ENCODE peak calls at places on chromosomes 16 and 17, in ten cellular contexts. One of them, this sample, is unnamed.

GRCh38 chr17:39923836-39924690 is 3.3 kb downstream of the ORMDL3 start:
- DNase-seq in glomerular endothelial cell: no peak
- DNase-seq in left ventricle myocardium superior: no peak
- DNase-seq in NCI-H2081: no peak
- DNase-seq in RPMI8226: no peak
- DNase-seq in mucosa of gallbladder: no peak
- DNase-seq in skeletal muscle cell: no peak
- DNase-seq in Calu3: peak; percentile 66
- DNase-seq in Caki2: no peak
- DNase-seq in C1 segment of cervical spinal cord: no peak
- DNase-seq in this sample: no peak

GRCh38 chr17:28221751-28222414 is 97.1 kb upstream of the TMEM97 start:
- DNase-seq in Calu3: no peak
- DNase-seq in NCI-H2081: no peak
- DNase-seq in RPMI8226: no peak
- DNase-seq in C1 segment of cervical spinal cord: no peak
- DNase-seq in skeletal muscle cell: no peak
- DNase-seq in left ventricle myocardium superior: no peak
- DNase-seq in Caki2: no peak
- DNase-seq in mucosa of gallbladder: no peak
- DNase-seq in glomerular endothelial cell: no peak
- DNase-seq in this sample: no peak

GRCh38 chr17:53387745-53388144 is 435.0 kb upstream of the KIF2B start:
- DNase-seq in Calu3: no peak
- DNase-seq in skeletal muscle cell: no peak
- DNase-seq in mucosa of gallbladder: no peak
- DNase-seq in glomerular endothelial cell: no peak
- DNase-seq in RPMI8226: no peak
- DNase-seq in left ventricle myocardium superior: no peak
- DNase-seq in C1 segment of cervical spinal cord: no peak
- DNase-seq in Caki2: no peak
- DNase-seq in NCI-H2081: no peak
- DNase-seq in this sample: no peak

GRCh38 chr17:29757788-29758187 is 135.1 kb upstream of the CORO6 start:
- DNase-seq in left ventricle myocardium superior: no peak
- DNase-seq in NCI-H2081: no peak
- DNase-seq in Caki2: no peak
- DNase-seq in mucosa of gallbladder: no peak
- DNase-seq in skeletal muscle cell: no peak
- DNase-seq in glomerular endothelial cell: no peak
- DNase-seq in Calu3: no peak
- DNase-seq in RPMI8226: no peak
- DNase-seq in C1 segment of cervical spinal cord: no peak
- DNase-seq in this sample: no peak

GRCh38 chr16:69927056-69927757 is 23.9 kb upstream of the CLEC18A start:
- DNase-seq in C1 segment of cervical spinal cord: peak; percentile 19
- DNase-seq in mucosa of gallbladder: peak; percentile 23
- DNase-seq in left ventricle myocardium superior: peak; percentile 80
- DNase-seq in NCI-H2081: no peak
- DNase-seq in Caki2: no peak
- DNase-seq in Calu3: no peak
- DNase-seq in glomerular endothelial cell: no peak
- DNase-seq in RPMI8226: no peak
- DNase-seq in skeletal muscle cell: peak; percentile 76
- DNase-seq in this sample: no peak

GRCh38 chr16:5078626-5079025 is 7.0 kb downstream of the ALG1 start:
- DNase-seq in Caki2: no peak
- DNase-seq in mucosa of gallbladder: no peak
- DNase-seq in RPMI8226: no peak
- DNase-seq in Calu3: no peak
- DNase-seq in NCI-H2081: no peak
- DNase-seq in left ventricle myocardium superior: no peak
- DNase-seq in glomerular endothelial cell: no peak
- DNase-seq in C1 segment of cervical spinal cord: no peak
- DNase-seq in skeletal muscle cell: no peak
- DNase-seq in this sample: no peak

GRCh38 chr17:31517524-31517923 is 126.0 kb downstream of the RAB11FIP4 start:
- DNase-seq in Caki2: no peak
- DNase-seq in glomerular endothelial cell: no peak
- DNase-seq in NCI-H2081: no peak
- DNase-seq in RPMI8226: no peak
- DNase-seq in mucosa of gallbladder: no peak
- DNase-seq in C1 segment of cervical spinal cord: no peak
- DNase-seq in left ventricle myocardium superior: no peak
- DNase-seq in Calu3: peak; percentile 43
- DNase-seq in skeletal muscle cell: no peak
- DNase-seq in this sample: no peak

GRCh38 chr17:40519089-40519775 is 17.8 kb upstream of the TNS4 start:
- DNase-seq in glomerular endothelial cell: no peak
- DNase-seq in NCI-H2081: no peak
- DNase-seq in C1 segment of cervical spinal cord: no peak
- DNase-seq in Calu3: no peak
- DNase-seq in Caki2: no peak
- DNase-seq in RPMI8226: no peak
- DNase-seq in skeletal muscle cell: no peak
- DNase-seq in left ventricle myocardium superior: no peak
- DNase-seq in mucosa of gallbladder: no peak
- DNase-seq in this sample: no peak

GRCh38 chr16:71230122-71230845 is at the start of gene HYDIN:
- DNase-seq in mucosa of gallbladder: peak; percentile 78
- DNase-seq in NCI-H2081: peak; percentile 71
- DNase-seq in C1 segment of cervical spinal cord: peak; percentile 14
- DNase-seq in left ventricle myocardium superior: peak; percentile 30
- DNase-seq in Calu3: peak; percentile 94
- DNase-seq in Caki2: peak; percentile 66
- DNase-seq in glomerular endothelial cell: no peak
- DNase-seq in RPMI8226: peak; percentile 37
- DNase-seq in skeletal muscle cell: peak; percentile 10
- DNase-seq in this sample: no peak

GRCh38 chr17:28524476-28525415 is 18.6 kb downstream of the FOXN1 start:
- DNase-seq in skeletal muscle cell: peak; percentile 16
- DNase-seq in RPMI8226: no peak
- DNase-seq in Caki2: peak; percentile 81
- DNase-seq in left ventricle myocardium superior: no peak
- DNase-seq in mucosa of gallbladder: peak; percentile 81
- DNase-seq in glomerular endothelial cell: no peak
- DNase-seq in Calu3: peak; percentile 48
- DNase-seq in C1 segment of cervical spinal cord: no peak
- DNase-seq in NCI-H2081: no peak
- DNase-seq in this sample: peak; percentile 38

GRCh38 chr17:12070561-12070960 is 49.9 kb downstream of the MAP2K4 start:
- DNase-seq in mucosa of gallbladder: no peak
- DNase-seq in left ventricle myocardium superior: no peak
- DNase-seq in C1 segment of cervical spinal cord: no peak
- DNase-seq in RPMI8226: no peak
- DNase-seq in NCI-H2081: no peak
- DNase-seq in Calu3: no peak
- DNase-seq in skeletal muscle cell: peak; percentile 38
- DNase-seq in Caki2: no peak
- DNase-seq in glomerular endothelial cell: no peak
- DNase-seq in this sample: peak; percentile 71

GRCh38 chr16:69350536-69351133 is 951 bp downstream of the TMED6 start:
- DNase-seq in left ventricle myocardium superior: no peak
- DNase-seq in mucosa of gallbladder: no peak
- DNase-seq in C1 segment of cervical spinal cord: no peak
- DNase-seq in Caki2: no peak
- DNase-seq in glomerular endothelial cell: no peak
- DNase-seq in Calu3: no peak
- DNase-seq in RPMI8226: no peak
- DNase-seq in NCI-H2081: no peak
- DNase-seq in skeletal muscle cell: no peak
- DNase-seq in this sample: no peak

GRCh38 chr16:14559809-14560227 is 70.2 kb downstream of the PARN start:
- DNase-seq in C1 segment of cervical spinal cord: no peak
- DNase-seq in mucosa of gallbladder: no peak
- DNase-seq in NCI-H2081: peak; percentile 14
- DNase-seq in RPMI8226: no peak
- DNase-seq in Calu3: no peak
- DNase-seq in glomerular endothelial cell: no peak
- DNase-seq in skeletal muscle cell: no peak
- DNase-seq in left ventricle myocardium superior: no peak
- DNase-seq in Caki2: no peak
- DNase-seq in this sample: no peak

GRCh38 chr16:28257256-28257655 is 35.1 kb upstream of the SBK1 start:
- DNase-seq in C1 segment of cervical spinal cord: no peak
- DNase-seq in NCI-H2081: no peak
- DNase-seq in Calu3: no peak
- DNase-seq in Caki2: no peak
- DNase-seq in skeletal muscle cell: no peak
- DNase-seq in RPMI8226: no peak
- DNase-seq in left ventricle myocardium superior: no peak
- DNase-seq in mucosa of gallbladder: no peak
- DNase-seq in glomerular endothelial cell: no peak
- DNase-seq in this sample: no peak

GRCh38 chr16:89448656-89449055 is 41.7 kb downstream of the ANKRD11 start:
- DNase-seq in Calu3: no peak
- DNase-seq in left ventricle myocardium superior: peak; percentile 82
- DNase-seq in RPMI8226: no peak
- DNase-seq in Caki2: no peak
- DNase-seq in mucosa of gallbladder: peak; percentile 60
- DNase-seq in skeletal muscle cell: no peak
- DNase-seq in NCI-H2081: no peak
- DNase-seq in C1 segment of cervical spinal cord: no peak
- DNase-seq in glomerular endothelial cell: no peak
- DNase-seq in this sample: no peak

GRCh38 chr17:13740692-13741091 is 139.0 kb upstream of the HS3ST3A1 start:
- DNase-seq in mucosa of gallbladder: no peak
- DNase-seq in skeletal muscle cell: no peak
- DNase-seq in Caki2: no peak
- DNase-seq in Calu3: no peak
- DNase-seq in NCI-H2081: no peak
- DNase-seq in C1 segment of cervical spinal cord: no peak
- DNase-seq in RPMI8226: no peak
- DNase-seq in left ventricle myocardium superior: no peak
- DNase-seq in glomerular endothelial cell: no peak
- DNase-seq in this sample: no peak

GRCh38 chr17:47694818-47695663 is 1.1 kb downstream of the TBKBP1 start:
- DNase-seq in RPMI8226: no peak
- DNase-seq in C1 segment of cervical spinal cord: no peak
- DNase-seq in left ventricle myocardium superior: peak; percentile 82
- DNase-seq in NCI-H2081: no peak
- DNase-seq in Caki2: no peak
- DNase-seq in Calu3: no peak
- DNase-seq in mucosa of gallbladder: peak; percentile 36
- DNase-seq in glomerular endothelial cell: no peak
- DNase-seq in skeletal muscle cell: no peak
- DNase-seq in this sample: no peak

GRCh38 chr16:27759947-27760844 is 210.3 kb downstream of the KATNIP start:
- DNase-seq in Caki2: no peak
- DNase-seq in RPMI8226: no peak
- DNase-seq in Calu3: no peak
- DNase-seq in C1 segment of cervical spinal cord: no peak
- DNase-seq in NCI-H2081: no peak
- DNase-seq in skeletal muscle cell: no peak
- DNase-seq in left ventricle myocardium superior: no peak
- DNase-seq in mucosa of gallbladder: no peak
- DNase-seq in glomerular endothelial cell: no peak
- DNase-seq in this sample: no peak

GRCh38 chr17:42286411-42287295 is 1.6 kb upstream of the STAT5A start:
- DNase-seq in left ventricle myocardium superior: peak; percentile 69
- DNase-seq in Caki2: no peak
- DNase-seq in mucosa of gallbladder: no peak
- DNase-seq in Calu3: no peak
- DNase-seq in skeletal muscle cell: no peak
- DNase-seq in C1 segment of cervical spinal cord: no peak
- DNase-seq in RPMI8226: peak; percentile 33
- DNase-seq in glomerular endothelial cell: no peak
- DNase-seq in NCI-H2081: no peak
- DNase-seq in this sample: no peak

GRCh38 chr16:70255584-70255983 is 3.8 kb upstream of the EXOSC6 start:
- DNase-seq in RPMI8226: no peak
- DNase-seq in Caki2: no peak
- DNase-seq in NCI-H2081: no peak
- DNase-seq in left ventricle myocardium superior: no peak
- DNase-seq in C1 segment of cervical spinal cord: no peak
- DNase-seq in Calu3: no peak
- DNase-seq in mucosa of gallbladder: no peak
- DNase-seq in skeletal muscle cell: no peak
- DNase-seq in glomerular endothelial cell: no peak
- DNase-seq in this sample: no peak

GRCh38 chr17:78013683-78014467 is 55.4 kb downstream of the TNRC6C start:
- DNase-seq in Caki2: peak; percentile 50
- DNase-seq in NCI-H2081: peak; percentile 71
- DNase-seq in left ventricle myocardium superior: no peak
- DNase-seq in glomerular endothelial cell: peak; percentile 45
- DNase-seq in C1 segment of cervical spinal cord: no peak
- DNase-seq in skeletal muscle cell: no peak
- DNase-seq in RPMI8226: peak; percentile 71
- DNase-seq in Calu3: peak; percentile 16
- DNase-seq in mucosa of gallbladder: peak; percentile 62
- DNase-seq in this sample: peak; percentile 29

GRCh38 chr16:75458029-75458428 is 6.5 kb downstream of the TMEM170A start:
- DNase-seq in Caki2: no peak
- DNase-seq in left ventricle myocardium superior: no peak
- DNase-seq in glomerular endothelial cell: no peak
- DNase-seq in C1 segment of cervical spinal cord: no peak
- DNase-seq in skeletal muscle cell: no peak
- DNase-seq in mucosa of gallbladder: no peak
- DNase-seq in NCI-H2081: no peak
- DNase-seq in RPMI8226: no peak
- DNase-seq in Calu3: no peak
- DNase-seq in this sample: no peak

GRCh38 chr16:27972500-27972899 is 91.0 kb downstream of the GSG1L start:
- DNase-seq in NCI-H2081: no peak
- DNase-seq in RPMI8226: peak; percentile 63
- DNase-seq in C1 segment of cervical spinal cord: no peak
- DNase-seq in Caki2: peak; percentile 54
- DNase-seq in left ventricle myocardium superior: no peak
- DNase-seq in skeletal muscle cell: no peak
- DNase-seq in mucosa of gallbladder: peak; percentile 13
- DNase-seq in glomerular endothelial cell: peak; percentile 7
- DNase-seq in Calu3: peak; percentile 58
- DNase-seq in this sample: no peak

GRCh38 chr16:6031567-6031966 is 934.0 kb upstream of the EEF2KMT start:
- DNase-seq in mucosa of gallbladder: no peak
- DNase-seq in C1 segment of cervical spinal cord: no peak
- DNase-seq in skeletal muscle cell: no peak
- DNase-seq in glomerular endothelial cell: no peak
- DNase-seq in left ventricle myocardium superior: no peak
- DNase-seq in NCI-H2081: no peak
- DNase-seq in Caki2: no peak
- DNase-seq in RPMI8226: no peak
- DNase-seq in Calu3: no peak
- DNase-seq in this sample: no peak

GRCh38 chr16:66844009-66844341 is 239 bp upstream of the CA7 start:
- DNase-seq in glomerular endothelial cell: no peak
- DNase-seq in C1 segment of cervical spinal cord: no peak
- DNase-seq in NCI-H2081: no peak
- DNase-seq in RPMI8226: no peak
- DNase-seq in Calu3: no peak
- DNase-seq in Caki2: no peak
- DNase-seq in mucosa of gallbladder: no peak
- DNase-seq in left ventricle myocardium superior: no peak
- DNase-seq in skeletal muscle cell: no peak
- DNase-seq in this sample: no peak

GRCh38 chr17:8518858-8519257 is 83.2 kb downstream of the NDEL1 start:
- DNase-seq in mucosa of gallbladder: no peak
- DNase-seq in C1 segment of cervical spinal cord: no peak
- DNase-seq in skeletal muscle cell: no peak
- DNase-seq in left ventricle myocardium superior: no peak
- DNase-seq in Caki2: no peak
- DNase-seq in RPMI8226: no peak
- DNase-seq in Calu3: no peak
- DNase-seq in NCI-H2081: no peak
- DNase-seq in glomerular endothelial cell: no peak
- DNase-seq in this sample: no peak

GRCh38 chr17:27496501-27496943 is 40.3 kb downstream of the KSR1 start:
- DNase-seq in C1 segment of cervical spinal cord: no peak
- DNase-seq in Caki2: peak; percentile 46
- DNase-seq in NCI-H2081: no peak
- DNase-seq in glomerular endothelial cell: no peak
- DNase-seq in skeletal muscle cell: no peak
- DNase-seq in mucosa of gallbladder: no peak
- DNase-seq in left ventricle myocardium superior: no peak
- DNase-seq in Calu3: peak; percentile 33
- DNase-seq in RPMI8226: no peak
- DNase-seq in this sample: no peak

GRCh38 chr17:59464246-59464645 is 101.2 kb upstream of the DHX40 start:
- DNase-seq in left ventricle myocardium superior: no peak
- DNase-seq in Calu3: no peak
- DNase-seq in skeletal muscle cell: no peak
- DNase-seq in C1 segment of cervical spinal cord: no peak
- DNase-seq in glomerular endothelial cell: no peak
- DNase-seq in mucosa of gallbladder: no peak
- DNase-seq in NCI-H2081: no peak
- DNase-seq in RPMI8226: no peak
- DNase-seq in Caki2: no peak
- DNase-seq in this sample: no peak